ENCODE peak calls at places on chromosomes 13 and 19, in nine cellular contexts. X is naive thymus-derived CD8-positive, alpha-beta T cell; F is fibroblast of lung; I is tibial nerve; N is C1 segment of cervical spinal cord; B is endothelial cell; V is heart right ventricle; C is stimulated activated CD8-positive, alpha-beta memory T cell treated with anti-CD3 and anti-CD28 coated beads, Interleukin-4, amount 100 ng/mL, for 24 hours; G is BJ. A is an unnamed sample.
A peak's percentile ranks its signal among the peaks of the same experiment; 100 is the strongest.

GRCh38 chr13:54879036-54879435 is 1850.4 kb downstream of the OLFM4 start:
- DNase-seq in G (no peak), X (no peak), C (no peak), V (no peak), I (no peak), F (no peak), N (no peak), B (no peak), A (no peak)

GRCh38 chr19:43640424-43640757 is 741 bp upstream of the CADM4 start:
- DNase-seq in F (no peak), N (no peak), B (no peak), I (no peak), X (no peak), G (no peak), C (no peak), V (no peak), A (no peak)

GRCh38 chr19:35618857-35619256 is 6.3 kb downstream of the HAUS5 start:
- DNase-seq in N (no peak), G (no peak), X (no peak), F (no peak), C (no peak), I (no peak), V (no peak), B (no peak), A (no peak)

GRCh38 chr13:105925496-105925895 is 610.0 kb downstream of the EFNB2 start:
- DNase-seq in G (no peak), V (no peak), C (no peak), N (no peak), I (no peak), F (peak; percentile 82), B (no peak), X (no peak), A (no peak)

GRCh38 chr13:24746618-24747247 is 17.2 kb upstream of the RNF17 start:
- DNase-seq in C (no peak), X (no peak), I (no peak), F (peak; percentile 12), V (no peak), G (no peak), N (no peak), B (peak; percentile 67), A (peak; percentile 47)

GRCh38 chr19:37920591-37921450 is 13.8 kb downstream of the SIPA1L3 start:
- DNase-seq in X (no peak), C (no peak), V (no peak), N (no peak), I (no peak), B (no peak), G (no peak), F (no peak), A (no peak)

GRCh38 chr19:54577334-54577733 is 3.7 kb downstream of the LILRA2 start:
- DNase-seq in I (no peak), F (no peak), X (no peak), G (no peak), B (no peak), C (no peak), N (no peak), V (no peak), A (no peak)

GRCh38 chr19:36265064-36265463 is 50.2 kb downstream of the ZNF146 start:
- DNase-seq in C (no peak), I (no peak), B (no peak), V (no peak), N (no peak), G (no peak), X (no peak), F (no peak), A (no peak)

GRCh38 chr19:3543150-3544053 is 4.4 kb downstream of the TEKTIP1 start:
- DNase-seq in N (peak; percentile 53), B (no peak), G (no peak), I (no peak), V (peak; percentile 51), C (no peak), F (no peak), X (no peak), A (no peak)

GRCh38 chr19:52535831-52536800 is 8.6 kb downstream of the ZNF808 start:
- DNase-seq in F (peak; percentile 80), C (peak; percentile 93), V (peak; percentile 92), I (peak; percentile 79), X (peak; percentile 84), B (peak; percentile 88), G (peak; percentile 24), N (peak; percentile 37), A (peak; percentile 92)

GRCh38 chr13:53191091-53191490 is 162.5 kb downstream of the OLFM4 start:
- DNase-seq in X (no peak), N (no peak), G (no peak), I (no peak), C (no peak), F (peak; percentile 6), B (no peak), V (no peak), A (peak; percentile 50)

GRCh38 chr13:91312324-91312723 is 35.2 kb upstream of the MIR17HG start:
- DNase-seq in I (no peak), X (no peak), C (no peak), V (no peak), F (no peak), G (no peak), B (no peak), N (no peak), A (no peak)

GRCh38 chr19:54444737-54445136 is 4.3 kb upstream of the LENG8 start:
- DNase-seq in B (no peak), N (no peak), V (no peak), X (no peak), I (no peak), C (no peak), G (no peak), F (no peak), A (no peak)

A was measured in astrocyte of the hippocampus.